ENCODE peak calls at places on chromosome 21, in six cellular contexts. One of them, this sample, is unnamed.

GRCh38 chr21:39451332-39452206 is at the start of gene SH3BGR:
- DNase-seq in OCI-LY7: no peak
- DNase-seq in left lung: no peak
- DNase-seq in uterus: no peak
- DNase-seq in keratinocyte: no peak
- DNase-seq in MM.1S: no peak
- DNase-seq in this sample: peak

GRCh38 chr21:29920938-29921337 is 18.9 kb downstream of the GRIK1 start:
- DNase-seq in MM.1S: no peak
- DNase-seq in keratinocyte: no peak
- DNase-seq in uterus: no peak
- DNase-seq in left lung: no peak
- DNase-seq in OCI-LY7: no peak
- DNase-seq in this sample: no peak

GRCh38 chr21:29293495-29293894 is 5.2 kb upstream of the BACH1 start:
- DNase-seq in uterus: no peak
- DNase-seq in OCI-LY7: peak
- DNase-seq in keratinocyte: no peak
- DNase-seq in left lung: no peak
- DNase-seq in MM.1S: no peak
- DNase-seq in this sample: no peak

GRCh38 chr21:31184462-31184861 is 146.2 kb upstream of the KRTAP19-8 start:
- DNase-seq in uterus: no peak
- DNase-seq in OCI-LY7: no peak
- DNase-seq in left lung: no peak
- DNase-seq in MM.1S: no peak
- DNase-seq in keratinocyte: no peak
- DNase-seq in this sample: no peak

GRCh38 chr21:30057108-30057507 is 109.5 kb downstream of the CLDN17 start:
- DNase-seq in left lung: no peak
- DNase-seq in OCI-LY7: no peak
- DNase-seq in uterus: no peak
- DNase-seq in MM.1S: no peak
- DNase-seq in keratinocyte: no peak
- DNase-seq in this sample: no peak

GRCh38 chr21:39088831-39089380 is 94.3 kb downstream of the PSMG1 start:
- DNase-seq in MM.1S: no peak
- DNase-seq in OCI-LY7: no peak
- DNase-seq in keratinocyte: no peak
- DNase-seq in uterus: peak
- DNase-seq in left lung: no peak
- DNase-seq in this sample: no peak

GRCh38 chr21:37117204-37117603 is 44.1 kb downstream of the TTC3 start:
- DNase-seq in uterus: no peak
- DNase-seq in left lung: no peak
- DNase-seq in OCI-LY7: no peak
- DNase-seq in keratinocyte: no peak
- DNase-seq in MM.1S: no peak
- DNase-seq in this sample: no peak

GRCh38 chr21:14533555-14534400 is 12.3 kb downstream of the SAMSN1 start:
- DNase-seq in keratinocyte: peak
- DNase-seq in OCI-LY7: no peak
- DNase-seq in left lung: no peak
- DNase-seq in uterus: no peak
- DNase-seq in MM.1S: no peak
- DNase-seq in this sample: no peak

GRCh38 chr21:10627316-10627863 is 106.0 kb downstream of the TPTE start:
- DNase-seq in OCI-LY7: no peak
- DNase-seq in keratinocyte: no peak
- DNase-seq in uterus: no peak
- DNase-seq in left lung: peak
- DNase-seq in MM.1S: no peak
- DNase-seq in this sample: no peak

GRCh38 chr21:36385909-36386642 is 884 bp downstream of the CHAF1B start:
- DNase-seq in OCI-LY7: no peak
- DNase-seq in left lung: no peak
- DNase-seq in uterus: no peak
- DNase-seq in MM.1S: no peak
- DNase-seq in keratinocyte: no peak
- DNase-seq in this sample: no peak

GRCh38 chr21:46515109-46515508 is 56.4 kb downstream of the DIP2A start:
- DNase-seq in keratinocyte: no peak
- DNase-seq in uterus: no peak
- DNase-seq in left lung: no peak
- DNase-seq in OCI-LY7: peak
- DNase-seq in MM.1S: no peak
- DNase-seq in this sample: peak

GRCh38 chr21:35850029-35850428 is 210.3 kb downstream of the SETD4 start:
- DNase-seq in left lung: no peak
- DNase-seq in keratinocyte: no peak
- DNase-seq in OCI-LY7: no peak
- DNase-seq in MM.1S: peak
- DNase-seq in uterus: no peak
- DNase-seq in this sample: no peak

GRCh38 chr21:27741736-27742135 is 774.8 kb upstream of the ADAMTS5 start:
- DNase-seq in keratinocyte: no peak
- DNase-seq in OCI-LY7: no peak
- DNase-seq in left lung: no peak
- DNase-seq in uterus: no peak
- DNase-seq in MM.1S: no peak
- DNase-seq in this sample: no peak

DNA sequence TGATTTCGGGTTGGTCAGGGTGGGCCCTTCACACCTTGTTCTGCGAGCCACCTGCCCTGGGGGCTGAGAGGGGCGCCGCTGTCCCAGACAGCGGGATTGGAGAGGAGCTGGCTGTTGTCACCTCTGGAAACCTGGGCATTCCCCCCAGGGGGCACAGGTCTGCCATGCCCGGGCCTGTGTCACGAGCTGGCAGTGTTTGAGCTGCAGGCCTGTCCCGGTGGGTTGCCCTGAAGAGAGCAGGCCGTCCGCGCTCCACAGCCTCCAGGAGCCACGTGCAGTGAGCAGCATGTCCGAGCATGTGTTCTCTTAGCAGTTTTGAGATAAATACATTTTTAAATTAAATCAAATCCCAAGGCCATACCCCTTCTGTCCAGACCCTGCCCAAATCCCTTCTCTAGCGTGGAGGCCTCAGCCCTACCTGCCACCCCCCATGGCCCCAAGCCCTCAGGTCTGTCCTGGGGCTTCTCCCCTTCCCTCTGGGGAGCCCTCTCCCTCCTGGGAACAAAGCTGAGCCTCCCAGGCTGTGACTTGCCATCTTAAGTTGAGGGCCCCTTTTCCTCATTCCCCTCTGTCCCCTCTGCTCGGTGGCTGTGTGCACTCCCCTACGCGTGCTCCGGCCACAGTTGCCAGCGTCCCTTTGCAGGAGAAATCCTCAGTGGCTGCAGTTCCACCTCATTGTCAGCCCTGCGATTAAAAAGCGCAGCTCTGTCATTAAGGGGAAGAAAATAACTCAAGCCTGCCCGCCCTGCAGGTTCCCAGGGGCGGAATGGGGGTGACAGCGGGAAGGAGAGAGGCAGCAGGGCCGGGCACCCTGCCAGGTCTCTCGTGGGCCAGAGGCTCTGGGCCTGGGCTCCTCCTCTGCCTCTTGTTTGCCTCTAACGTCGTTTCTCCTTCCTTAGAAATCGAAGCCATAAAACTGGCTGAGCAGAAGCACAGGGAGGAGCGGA is 26.6 kb downstream of the SLX9 start:
- DNase-seq in MM.1S: no peak
- DNase-seq in keratinocyte: no peak
- DNase-seq in left lung: peak
- DNase-seq in OCI-LY7: no peak
- DNase-seq in uterus: peak
- DNase-seq in this sample: peak
- H3K27ac ChIP-seq in MM.1S: no peak
- H3K27ac ChIP-seq in keratinocyte: no peak
- H3K27ac ChIP-seq in left lung: peak
- H3K27ac ChIP-seq in OCI-LY7: no peak
- H3K27ac ChIP-seq in uterus: peak
- H3K27ac ChIP-seq in this sample: peak

DNA sequence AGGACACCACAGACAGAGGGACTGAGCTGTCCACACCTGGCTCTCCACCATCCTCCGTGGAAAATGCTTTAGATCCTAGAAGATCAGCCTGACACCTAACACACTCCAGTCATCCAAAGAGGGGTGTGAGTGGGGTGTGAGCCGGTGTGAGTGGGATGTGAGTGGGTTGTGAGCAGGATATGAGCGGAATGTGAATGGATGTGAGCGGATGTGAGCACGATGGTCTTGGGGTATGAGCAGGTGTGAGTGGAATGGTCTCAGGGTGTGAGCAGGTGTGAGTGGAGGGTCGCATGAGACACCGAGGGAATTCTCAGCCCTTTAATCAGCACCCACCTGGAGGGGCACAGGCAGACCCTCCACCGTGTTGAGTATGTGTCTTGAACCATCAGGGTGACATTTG is 851 bp downstream of the TCP10L start:
- DNase-seq in OCI-LY7: no peak
- DNase-seq in keratinocyte: no peak
- DNase-seq in uterus: no peak
- DNase-seq in left lung: no peak
- DNase-seq in MM.1S: no peak
- DNase-seq in this sample: no peak
- H3K27ac ChIP-seq in OCI-LY7: no peak
- H3K27ac ChIP-seq in keratinocyte: no peak
- H3K27ac ChIP-seq in uterus: no peak
- H3K27ac ChIP-seq in left lung: no peak
- H3K27ac ChIP-seq in MM.1S: no peak
- H3K27ac ChIP-seq in this sample: no peak

GRCh38 chr21:32331444-32332305 is 33.0 kb downstream of the MRAP start:
- DNase-seq in uterus: no peak
- DNase-seq in OCI-LY7: no peak
- DNase-seq in MM.1S: no peak
- DNase-seq in left lung: no peak
- DNase-seq in keratinocyte: no peak
- DNase-seq in this sample: no peak
- H3K27ac ChIP-seq in uterus: no peak
- H3K27ac ChIP-seq in OCI-LY7: no peak
- H3K27ac ChIP-seq in MM.1S: no peak
- H3K27ac ChIP-seq in left lung: no peak
- H3K27ac ChIP-seq in keratinocyte: no peak
- H3K27ac ChIP-seq in this sample: peak

DNA sequence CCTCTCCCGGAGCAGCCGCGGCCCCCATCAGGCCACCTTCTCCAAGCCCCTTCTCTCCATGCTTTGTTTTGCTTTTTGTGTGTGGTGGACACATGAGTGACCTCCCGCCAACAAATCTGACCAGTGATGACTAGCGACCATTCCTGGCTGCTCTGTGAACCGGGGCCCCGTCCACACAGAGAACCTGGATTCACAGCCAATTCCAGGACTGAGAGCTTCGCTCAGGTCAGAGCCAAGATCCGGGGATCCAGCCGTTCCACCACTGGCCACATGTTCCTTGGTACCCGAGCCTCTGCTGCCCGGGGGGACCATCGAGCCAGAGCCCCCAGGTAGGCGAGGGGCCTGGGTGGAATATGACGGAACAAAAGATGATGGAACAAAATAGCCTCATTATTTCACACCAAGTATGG is 46.7 kb upstream of the COL18A1 start:
- DNase-seq in MM.1S: no peak
- DNase-seq in OCI-LY7: no peak
- DNase-seq in left lung: peak
- DNase-seq in keratinocyte: no peak
- DNase-seq in uterus: no peak
- DNase-seq in this sample: no peak
- H3K27ac ChIP-seq in MM.1S: no peak
- H3K27ac ChIP-seq in OCI-LY7: no peak
- H3K27ac ChIP-seq in left lung: no peak
- H3K27ac ChIP-seq in keratinocyte: no peak
- H3K27ac ChIP-seq in uterus: peak
- H3K27ac ChIP-seq in this sample: peak

DNA sequence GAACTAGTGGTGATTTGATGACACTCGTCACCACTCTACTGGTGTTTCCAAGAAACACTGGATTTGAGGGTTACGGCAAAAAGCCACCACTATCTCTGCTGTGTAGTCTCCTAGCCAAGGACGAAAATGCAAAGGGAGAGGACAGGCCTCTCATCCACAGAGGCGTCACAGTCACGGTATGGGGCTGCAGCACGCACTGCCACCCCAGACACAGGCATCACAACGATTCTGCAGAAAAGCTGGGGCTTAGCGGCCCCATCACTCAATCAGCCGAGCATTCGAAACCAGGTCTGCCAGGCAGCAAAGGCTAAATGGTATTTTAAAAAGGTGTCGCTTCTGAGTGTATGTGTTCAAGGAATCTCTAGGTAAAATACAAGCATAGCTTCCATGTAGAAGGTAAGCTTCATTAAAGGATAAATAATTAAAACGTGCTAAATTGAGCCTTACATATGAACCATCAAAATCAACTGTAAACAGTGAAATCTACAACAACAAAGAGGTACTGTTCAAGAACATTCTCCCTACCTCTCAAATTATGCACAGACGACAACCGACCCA is 1.4 kb downstream of the RIPK4 start:
- DNase-seq in MM.1S: no peak
- DNase-seq in uterus: no peak
- DNase-seq in OCI-LY7: no peak
- DNase-seq in left lung: no peak
- DNase-seq in keratinocyte: no peak
- DNase-seq in this sample: no peak
- H3K27ac ChIP-seq in MM.1S: no peak
- H3K27ac ChIP-seq in uterus: no peak
- H3K27ac ChIP-seq in OCI-LY7: no peak
- H3K27ac ChIP-seq in left lung: no peak
- H3K27ac ChIP-seq in keratinocyte: peak
- H3K27ac ChIP-seq in this sample: no peak